ENCODE peak calls at places on chromosomes 11 and 22, in four cellular contexts. X, N, Z and J are unnamed samples.

GRCh38 chr11:125505518-125505917 is 9.5 kb upstream of the FEZ1 start:
- DNase-seq in X (no peak), N (no peak), Z (no peak), J (no peak)

GRCh38 chr11:7651700-7652099 is 21.6 kb downstream of the CYB5R2 start:
- DNase-seq in X (no peak), N (no peak), Z (no peak), J (no peak)

GRCh38 chr11:126658306-126659056 is 303.0 kb downstream of the ST3GAL4 start:
- DNase-seq in X (no peak), N (no peak), Z (no peak), J (no peak)

GRCh38 chr11:125468025-125468424 is 28.0 kb downstream of the FEZ1 start:
- DNase-seq in X (no peak), N (no peak), Z (no peak), J (no peak)

GRCh38 chr11:44600261-44600660 is 34.8 kb downstream of the CD82 start:
- DNase-seq in X (no peak), N (no peak), Z (no peak), J (no peak)

GRCh38 chr11:43580735-43581369 is 99.7 kb upstream of the HSD17B12 start:
- DNase-seq in X (no peak), N (no peak), Z (no peak), J (peak)

GRCh38 chr22:48892571-48893287 is 934.9 kb downstream of the BRD1 start:
- DNase-seq in X (no peak), N (no peak), Z (no peak), J (no peak)

GRCh38 chr11:68193018-68193417 is 20.1 kb downstream of the KMT5B start:
- DNase-seq in X (no peak), N (no peak), Z (no peak), J (no peak)

GRCh38 chr11:128632151-128632791 is 44.9 kb upstream of the ETS1 start:
- DNase-seq in X (peak), N (no peak), Z (no peak), J (peak)

GRCh38 chr22:39292561-39293074 is 26.8 kb downstream of the RPL3 start:
- DNase-seq in X (peak), N (peak), Z (no peak), J (peak)